ENCODE peak calls at places on chromosomes 3 and 15, in seven cellular contexts. B is ovary, T is A549, A is suprapubic skin, E is HL-60, I is breast epithelium, F is SK-N-SH. S is an unnamed sample.
A peak's percentile ranks its signal among the peaks of the same experiment; 100 is the strongest.

GRCh38 chr3:75224419-75224818 is 439.7 kb upstream of the FRG2C start:
- DNase-seq in I (no peak), B (no peak), T (no peak), E (no peak), A (no peak), F (no peak), S (no peak)

GRCh38 chr15:91915576-91915975 is 62.1 kb downstream of the SLCO3A1 start:
- DNase-seq in F (no peak), B (no peak), A (no peak), T (no peak), I (no peak), E (no peak), S (no peak)

GRCh38 chr15:70589221-70589620 is 174.1 kb downstream of the UACA start:
- DNase-seq in B (no peak), A (no peak), F (no peak), I (no peak), E (peak; percentile 61), T (no peak), S (no peak)

GRCh38 chr3:141334627-141335250 is 33.6 kb upstream of the ZBTB38 start:
- DNase-seq in E (no peak), I (no peak), T (no peak), B (no peak), A (no peak), F (no peak), S (no peak)

GRCh38 chr15:91752081-91752810 is 101.3 kb upstream of the SLCO3A1 start:
- DNase-seq in A (no peak), B (no peak), I (no peak), T (no peak), E (no peak), F (peak; percentile 15), S (no peak)

GRCh38 chr3:31100519-31100918 is 206.1 kb upstream of the GADL1 start:
- DNase-seq in E (no peak), F (no peak), B (no peak), I (no peak), T (no peak), A (no peak), S (no peak)

GRCh38 chr3:169272533-169272932 is 391.0 kb downstream of the MECOM start:
- DNase-seq in F (no peak), T (no peak), E (no peak), I (no peak), A (no peak), B (no peak), S (no peak)

GRCh38 chr15:71220828-71221227 is 105.6 kb downstream of the THSD4 start:
- DNase-seq in A (no peak), B (no peak), T (no peak), F (no peak), E (no peak), I (no peak), S (no peak)

GRCh38 chr3:134197681-134198261 is 52.9 kb downstream of the RYK start:
- DNase-seq in I (no peak), B (no peak), E (peak; percentile 35), A (no peak), T (peak; percentile 44), F (peak; percentile 48), S (peak; percentile 43)

GRCh38 chr3:179526989-179527391 is 35.7 kb upstream of the ACTL6A start:
- DNase-seq in T (peak; percentile 3), A (no peak), B (peak; percentile 34), I (no peak), E (no peak), F (peak; percentile 69), S (peak; percentile 66)

GRCh38 chr3:61114316-61114953 is 136.8 kb downstream of the FHIT start:
- DNase-seq in E (no peak), B (no peak), F (no peak), A (no peak), I (no peak), T (no peak), S (no peak)

GRCh38 chr15:40959331-40960141 is 6.3 kb downstream of the CHAC1 start:
- DNase-seq in I (no peak), A (no peak), E (no peak), F (no peak), B (no peak), T (no peak), S (no peak)

GRCh38 chr3:148746053-148746452 is 48.4 kb downstream of the AGTR1 start:
- DNase-seq in E (no peak), F (no peak), I (no peak), B (no peak), A (no peak), T (no peak), S (no peak)

GRCh38 chr3:116393199-116393598 is 52.1 kb downstream of the LSAMP start:
- DNase-seq in I (no peak), F (no peak), T (no peak), A (no peak), E (no peak), B (no peak), S (no peak)

GRCh38 chr3:120567370-120568197 is 28.6 kb upstream of the NDUFB4 start:
- DNase-seq in I (no peak), B (peak; percentile 40), T (peak; percentile 45), A (no peak), E (no peak), F (peak; percentile 63), S (peak; percentile 22)

GRCh38 chr15:28110416-28110975 is 11.4 kb upstream of the OCA2 start:
- DNase-seq in I (no peak), A (peak; percentile 22), E (no peak), B (peak; percentile 10), F (no peak), T (no peak), S (no peak)

GRCh38 chr3:141370065-141370533 is 1.8 kb downstream of the ZBTB38 start:
- DNase-seq in I (no peak), F (peak; percentile 80), A (no peak), E (peak; percentile 60), T (peak; percentile 92), B (peak; percentile 59), S (peak; percentile 92)

GRCh38 chr15:80929225-80929624 is 60.4 kb downstream of the MESD start:
- DNase-seq in B (no peak), A (no peak), T (no peak), E (no peak), F (no peak), I (no peak), S (peak; percentile 19)

GRCh38 chr3:182618085-182618732 is 175.1 kb upstream of the ATP11B start:
- DNase-seq in B (no peak), E (no peak), A (no peak), F (no peak), T (peak; percentile 25), I (no peak), S (no peak)

GRCh38 chr3:177982034-177982433 is 554.2 kb upstream of the KCNMB2 start:
- DNase-seq in B (no peak), T (no peak), I (no peak), A (no peak), F (no peak), E (no peak), S (no peak)

GRCh38 chr15:20353966-20354883 is 187.4 kb downstream of the GOLGA6L6 start:
- DNase-seq in I (peak; percentile 51), B (no peak), T (peak; percentile 14), A (peak; percentile 49), F (no peak), E (no peak), S (no peak)

GRCh38 chr3:147412491-147412916 is 3.3 kb downstream of the ZIC1 start:
- DNase-seq in A (no peak), B (no peak), E (no peak), F (no peak), I (no peak), T (no peak), S (no peak)
- H3K4me3 ChIP-seq in A (no peak overlapping the region), B (no peak overlapping the region), E (no peak overlapping the region), F (no peak overlapping the region), I (peak overlapping the region; percentile 60), T (no peak overlapping the region), S (peak overlapping the region; percentile 50)

GRCh38 chr3:146865175-146865755 is 260.1 kb upstream of the PLSCR5 start:
- DNase-seq in T (no peak), B (no peak), E (no peak), A (no peak), F (no peak), I (no peak), S (no peak)
- H3K4me3 ChIP-seq in T (no peak overlapping the region), B (no peak overlapping the region), E (no peak overlapping the region), A (no peak overlapping the region), F (no peak overlapping the region), I (no peak overlapping the region), S (no peak overlapping the region)

GRCh38 chr3:13282986-13283876 is 136.9 kb downstream of the NUP210 start:
- DNase-seq in B (no peak), I (no peak), T (peak; percentile 63), F (peak; percentile 91), E (no peak), A (no peak), S (no peak)
- H3K4me3 ChIP-seq in B (peak overlapping the region; percentile 16), I (peak overlapping the region; percentile 72), T (peak overlapping the region; percentile 83), F (peak overlapping the region; percentile 36), E (no peak overlapping the region), A (peak overlapping the region; percentile 48), S (no peak overlapping the region)

GRCh38 chr3:185943363-185944106 is 5.7 kb upstream of the TRA2B start:
- DNase-seq in A (peak; percentile 94), E (peak; percentile 93), I (peak; percentile 80), B (peak; percentile 81), T (peak; percentile 83), F (peak; percentile 78), S (peak; percentile 48)
- H3K4me3 ChIP-seq in A (peak overlapping the region; percentile 2), E (no peak overlapping the region), I (peak overlapping the region; percentile 17), B (no peak overlapping the region), T (no peak overlapping the region), F (no peak overlapping the region), S (no peak overlapping the region)

GRCh38 chr15:75178171-75178937 is 23.3 kb upstream of the C15orf39 start:
- DNase-seq in E (no peak), T (no peak), B (peak; percentile 60), I (no peak), A (no peak), F (no peak), S (no peak)
- H3K4me3 ChIP-seq in E (no peak overlapping the region), T (no peak overlapping the region), B (peak overlapping the region; percentile 35), I (peak overlapping the region; percentile 60), A (peak overlapping the region; percentile 49), F (no peak overlapping the region), S (no peak overlapping the region)

GRCh38 chr3:57173687-57174086 is 8.5 kb upstream of the IL17RD start:
- DNase-seq in A (no peak), F (no peak), E (no peak), T (no peak), I (no peak), B (no peak), S (no peak)

GRCh38 chr3:57169872-57170623 is 4.9 kb upstream of the IL17RD start:
- DNase-seq in I (peak; percentile 77), F (peak; percentile 84), A (peak; percentile 85), B (peak; percentile 79), E (peak; percentile 67), T (peak; percentile 70), S (no peak)

GRCh38 chr3:57169106-57169505 is 4.0 kb upstream of the IL17RD start:
- DNase-seq in I (no peak), B (no peak), T (no peak), F (no peak), E (no peak), A (no peak), S (no peak)

GRCh38 chr3:57168151-57168550 is 3.0 kb upstream of the IL17RD start:
- DNase-seq in I (no peak), F (no peak), E (no peak), A (no peak), B (no peak), T (no peak), S (no peak)

GRCh38 chr3:57170946-57171345 is 5.8 kb upstream of the IL17RD start:
- DNase-seq in T (no peak), F (no peak), A (no peak), B (no peak), E (no peak), I (no peak), S (no peak)
- H3K4me3 ChIP-seq in T (no peak overlapping the region), F (no peak overlapping the region), A (no peak overlapping the region), B (no peak overlapping the region), E (no peak overlapping the region), I (no peak overlapping the region), S (no peak overlapping the region)

S was measured in HFF-Myc.